ENCODE peak calls at places on chromosomes 6 and 20, in four cellular contexts. One of them, this sample, is unnamed.

GRCh38 chr6:35468980-35469710 is 944 bp downstream of the RPL10A start:
- DNase-seq in tibial nerve: no peak
- DNase-seq in neural progenitor cell: no peak
- DNase-seq in AG04450: no peak
- DNase-seq in this sample: no peak

GRCh38 chr6:24054388-24054787 is 71.6 kb upstream of the NRSN1 start:
- DNase-seq in tibial nerve: no peak
- DNase-seq in AG04450: no peak
- DNase-seq in neural progenitor cell: no peak
- DNase-seq in this sample: no peak

GRCh38 chr20:23362392-23363256 is 642 bp downstream of the GZF1 start:
- DNase-seq in tibial nerve: peak; percentile 30
- DNase-seq in AG04450: no peak
- DNase-seq in neural progenitor cell: peak; percentile 73
- DNase-seq in this sample: no peak

GRCh38 chr6:143270026-143270425 is 180.5 kb downstream of the ADAT2 start:
- DNase-seq in AG04450: no peak
- DNase-seq in tibial nerve: no peak
- DNase-seq in neural progenitor cell: no peak
- DNase-seq in this sample: no peak

GRCh38 chr6:112481256-112481655 is 134.1 kb downstream of the RFPL4B start:
- DNase-seq in AG04450: no peak
- DNase-seq in tibial nerve: no peak
- DNase-seq in neural progenitor cell: no peak
- DNase-seq in this sample: no peak

GRCh38 chr6:71220466-71220865 is 68.1 kb upstream of the OGFRL1 start:
- DNase-seq in neural progenitor cell: no peak
- DNase-seq in tibial nerve: no peak
- DNase-seq in AG04450: no peak
- DNase-seq in this sample: no peak

GRCh38 chr6:25851961-25852360 is 20.1 kb upstream of the SLC17A1 start:
- DNase-seq in tibial nerve: no peak
- DNase-seq in AG04450: no peak
- DNase-seq in neural progenitor cell: no peak
- DNase-seq in this sample: no peak

GRCh38 chr6:3751730-3752537 is 421 bp upstream of the PXDC1 start:
- DNase-seq in AG04450: peak; percentile 86
- DNase-seq in neural progenitor cell: peak; percentile 91
- DNase-seq in tibial nerve: peak; percentile 77
- DNase-seq in this sample: peak; percentile 96

GRCh38 chr20:32945710-32946221 is 58.5 kb downstream of the SUN5 start:
- DNase-seq in neural progenitor cell: peak; percentile 61
- DNase-seq in AG04450: peak; percentile 3
- DNase-seq in tibial nerve: no peak
- DNase-seq in this sample: no peak

GRCh38 chr20:3652646-3653596 is 10.3 kb downstream of the GFRA4 start:
- DNase-seq in tibial nerve: no peak
- DNase-seq in AG04450: no peak
- DNase-seq in neural progenitor cell: no peak
- DNase-seq in this sample: no peak

GRCh38 chr6:75402296-75402695 is 91.3 kb downstream of the FILIP1 start:
- DNase-seq in neural progenitor cell: no peak
- DNase-seq in AG04450: no peak
- DNase-seq in tibial nerve: no peak
- DNase-seq in this sample: peak; percentile 88

GRCh38 chr6:5175195-5175594 is 85.6 kb downstream of the LYRM4 start:
- DNase-seq in tibial nerve: no peak
- DNase-seq in AG04450: no peak
- DNase-seq in neural progenitor cell: peak; percentile 71
- DNase-seq in this sample: no peak

GRCh38 chr20:39862613-39863012 is 826.4 kb downstream of the MAFB start:
- DNase-seq in neural progenitor cell: no peak
- DNase-seq in tibial nerve: no peak
- DNase-seq in AG04450: no peak
- DNase-seq in this sample: no peak

DNA sequence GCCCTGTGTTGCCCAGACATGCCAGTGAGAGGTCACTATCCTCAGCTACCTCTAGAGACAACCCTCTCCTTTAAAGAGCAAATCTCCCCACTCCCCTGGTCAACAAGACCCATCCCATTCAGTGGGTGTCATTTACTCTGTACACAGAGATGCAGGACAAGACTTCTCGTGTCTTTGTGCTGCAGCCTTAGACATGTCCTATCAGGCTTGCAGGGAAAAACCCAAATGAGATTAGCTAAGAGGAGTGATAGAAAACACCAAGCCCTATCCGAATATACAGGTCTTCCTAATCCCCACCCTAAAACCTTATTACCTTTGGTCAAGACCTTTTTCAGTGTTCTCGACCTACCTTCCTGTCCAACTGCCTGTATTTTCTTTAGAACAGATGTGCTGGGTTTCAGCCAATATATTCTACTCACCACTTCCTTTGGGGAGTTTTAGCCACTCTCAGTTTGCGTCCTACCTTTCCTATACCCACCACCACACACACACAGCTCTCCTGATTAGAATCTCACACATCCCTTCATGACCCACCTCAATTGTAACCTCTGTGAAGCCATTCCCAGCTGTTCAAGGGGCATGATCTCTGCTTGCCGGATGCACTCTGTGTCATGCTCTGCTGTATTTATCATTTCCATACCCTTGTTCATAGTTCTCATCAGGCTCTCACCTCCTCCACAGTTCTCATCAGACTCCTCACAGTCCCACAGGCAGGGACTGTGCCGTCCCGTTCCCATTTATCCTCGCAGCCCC is 39.7 kb downstream of the TRAM2 start:
- DNase-seq in AG04450: no peak
- DNase-seq in tibial nerve: no peak
- DNase-seq in neural progenitor cell: no peak
- DNase-seq in this sample: no peak
- H3K27ac ChIP-seq in AG04450: no peak overlapping the region
- H3K27ac ChIP-seq in tibial nerve: no peak overlapping the region
- H3K27ac ChIP-seq in neural progenitor cell: no peak overlapping the region
- H3K27ac ChIP-seq in this sample: peak overlapping the region; percentile 86

DNA sequence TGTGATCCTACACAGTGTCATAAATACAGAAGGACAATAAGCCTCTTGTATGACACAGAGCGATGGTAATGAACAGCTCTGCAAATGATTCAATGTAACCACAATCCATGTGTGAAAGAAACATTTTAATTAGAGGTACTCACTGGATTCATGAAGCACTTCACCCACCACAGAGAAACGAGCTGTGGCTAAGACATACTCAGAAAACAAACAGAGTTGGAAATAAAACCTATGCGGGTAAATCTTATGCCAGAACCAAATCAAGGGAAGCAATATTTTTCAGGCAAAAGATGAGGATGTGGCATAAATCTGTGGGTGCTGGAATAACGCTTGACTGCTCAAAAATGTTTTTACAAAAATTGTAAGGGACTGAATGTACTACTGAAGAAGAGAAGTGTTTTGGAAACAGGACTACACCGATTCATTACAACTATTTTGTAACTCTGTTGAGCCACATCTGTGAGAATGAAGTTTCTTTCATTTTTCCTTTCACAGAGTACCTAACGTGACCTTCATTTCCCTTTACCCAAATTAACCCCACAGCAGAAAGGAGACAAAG is 112.1 kb downstream of the WDR27 start:
- DNase-seq in tibial nerve: no peak
- DNase-seq in neural progenitor cell: no peak
- DNase-seq in AG04450: no peak
- DNase-seq in this sample: no peak
- H3K27ac ChIP-seq in tibial nerve: peak overlapping the region; percentile 82
- H3K27ac ChIP-seq in neural progenitor cell: no peak overlapping the region
- H3K27ac ChIP-seq in AG04450: no peak overlapping the region
- H3K27ac ChIP-seq in this sample: no peak overlapping the region

DNA sequence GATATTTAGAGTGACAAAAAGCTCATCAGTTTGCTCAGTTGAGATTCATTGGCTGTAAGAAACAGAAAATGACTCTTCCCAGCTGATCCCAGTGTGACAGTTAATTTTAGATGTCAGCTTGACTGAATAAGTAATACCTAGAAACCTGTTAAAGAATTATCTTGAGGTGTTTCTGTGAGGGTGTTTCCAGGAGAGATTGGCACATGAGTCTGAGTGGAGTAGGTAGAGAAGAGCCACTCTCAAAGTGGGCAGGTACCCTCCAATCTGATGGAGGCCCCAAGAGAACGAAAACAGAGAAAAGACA is 200.8 kb upstream of the BTBD3 start:
- DNase-seq in tibial nerve: no peak
- DNase-seq in AG04450: no peak
- DNase-seq in neural progenitor cell: no peak
- DNase-seq in this sample: no peak
- H3K27ac ChIP-seq in tibial nerve: no peak overlapping the region
- H3K27ac ChIP-seq in AG04450: peak overlapping the region; percentile 25
- H3K27ac ChIP-seq in neural progenitor cell: no peak overlapping the region
- H3K27ac ChIP-seq in this sample: no peak overlapping the region

GRCh38 chr6:6880745-6881437 is 226.9 kb upstream of the RREB1 start:
- DNase-seq in tibial nerve: no peak
- DNase-seq in AG04450: no peak
- DNase-seq in neural progenitor cell: no peak
- DNase-seq in this sample: no peak

GRCh38 chr6:6875818-6876470 is 231.8 kb upstream of the RREB1 start:
- DNase-seq in AG04450: peak; percentile 13
- DNase-seq in tibial nerve: no peak
- DNase-seq in neural progenitor cell: no peak
- DNase-seq in this sample: no peak

GRCh38 chr6:6881438-6882267 is 226.1 kb upstream of the RREB1 start:
- DNase-seq in tibial nerve: no peak
- DNase-seq in neural progenitor cell: no peak
- DNase-seq in AG04450: no peak
- DNase-seq in this sample: no peak

GRCh38 chr6:6882593-6882992 is 225.2 kb upstream of the RREB1 start:
- DNase-seq in tibial nerve: no peak
- DNase-seq in AG04450: no peak
- DNase-seq in neural progenitor cell: no peak
- DNase-seq in this sample: no peak

GRCh38 chr6:6878921-6879585 is 228.7 kb upstream of the RREB1 start:
- DNase-seq in tibial nerve: no peak
- DNase-seq in AG04450: no peak
- DNase-seq in neural progenitor cell: no peak
- DNase-seq in this sample: no peak
- H3K27ac ChIP-seq in tibial nerve: no peak overlapping the region
- H3K27ac ChIP-seq in AG04450: no peak overlapping the region
- H3K27ac ChIP-seq in neural progenitor cell: no peak overlapping the region
- H3K27ac ChIP-seq in this sample: no peak overlapping the region

GRCh38 chr6:166830891-166831363 is 125.4 kb downstream of the RNASET2 start:
- DNase-seq in AG04450: no peak
- DNase-seq in neural progenitor cell: no peak
- DNase-seq in tibial nerve: no peak
- DNase-seq in this sample: no peak
- H3K27ac ChIP-seq in AG04450: no peak overlapping the region
- H3K27ac ChIP-seq in neural progenitor cell: no peak overlapping the region
- H3K27ac ChIP-seq in tibial nerve: no peak overlapping the region
- H3K27ac ChIP-seq in this sample: no peak overlapping the region

GRCh38 chr6:135902756-135903331 is 51.3 kb downstream of the PDE7B start:
- DNase-seq in neural progenitor cell: no peak
- DNase-seq in tibial nerve: no peak
- DNase-seq in AG04450: no peak
- DNase-seq in this sample: no peak

GRCh38 chr6:135905604-135906300 is 54.3 kb downstream of the PDE7B start:
- DNase-seq in AG04450: no peak
- DNase-seq in neural progenitor cell: peak; percentile 16
- DNase-seq in tibial nerve: no peak
- DNase-seq in this sample: no peak

GRCh38 chr6:135904666-135905065 is 53.2 kb downstream of the PDE7B start:
- DNase-seq in AG04450: no peak
- DNase-seq in tibial nerve: no peak
- DNase-seq in neural progenitor cell: no peak
- DNase-seq in this sample: no peak

GRCh38 chr6:135906542-135906941 is 55.0 kb downstream of the PDE7B start:
- DNase-seq in AG04450: no peak
- DNase-seq in tibial nerve: no peak
- DNase-seq in neural progenitor cell: no peak
- DNase-seq in this sample: no peak

GRCh38 chr6:135901776-135902524 is 50.4 kb downstream of the PDE7B start:
- DNase-seq in tibial nerve: peak; percentile 71
- DNase-seq in AG04450: peak; percentile 83
- DNase-seq in neural progenitor cell: no peak
- DNase-seq in this sample: no peak
- H3K27ac ChIP-seq in tibial nerve: peak overlapping the region; percentile 92
- H3K27ac ChIP-seq in AG04450: peak overlapping the region; percentile 72
- H3K27ac ChIP-seq in neural progenitor cell: no peak overlapping the region
- H3K27ac ChIP-seq in this sample: no peak overlapping the region

This sample was measured in ascending aorta.